ENCODE peak calls at places on chromosomes 4 and X, in four cellular contexts. I is HepG2, Z is PC-3, C is left lobe of liver. O is an unnamed sample.

GRCh38 chrX:41621236-41621651 is 67.5 kb upstream of the GPR34 start:
- ATAC-seq in C (no peak), Z (peak; percentile 35), I (no peak), O (no peak)

GRCh38 chr4:15868065-15868464 is 70.5 kb downstream of the FGFBP1 start:
- ATAC-seq in Z (no peak), I (no peak), C (no peak), O (no peak)

GRCh38 chr4:51895158-51895557 is 52.2 kb downstream of the DCUN1D4 start:
- ATAC-seq in I (peak; percentile 57), Z (no peak), C (peak; percentile 73), O (no peak)

GRCh38 chr4:102787096-102787867 is 26.5 kb upstream of the MANBA start:
- ATAC-seq in Z (no peak), I (peak; percentile 11), C (no peak), O (peak; percentile 62)

GRCh38 chrX:55867254-55867653 is 149.7 kb downstream of the RRAGB start:
- ATAC-seq in I (no peak), C (no peak), Z (no peak), O (no peak)

GRCh38 chrX:331772-332495 is 13.3 kb upstream of the GTPBP6 start:
- ATAC-seq in I (no peak), C (peak; percentile 22), Z (peak; percentile 33), O (peak; percentile 5)

GRCh38 chr4:185033950-185034349 is 15.7 kb downstream of the HELT start:
- ATAC-seq in C (no peak), I (no peak), Z (no peak), O (no peak)

GRCh38 chr4:138062929-138063328 is 179.2 kb downstream of the SLC7A11 start:
- ATAC-seq in I (peak; percentile 82), C (no peak), Z (peak; percentile 64), O (no peak)

GRCh38 chr4:1126506-1126905 is 13.1 kb upstream of the RNF212 start:
- ATAC-seq in C (no peak), I (no peak), Z (no peak), O (no peak)

GRCh38 chr4:36046026-36046425 is 198.3 kb downstream of the ARAP2 start:
- ATAC-seq in C (no peak), Z (no peak), I (no peak), O (no peak)

GRCh38 chr4:126708716-126709115 is 924.0 kb upstream of the INTU start:
- ATAC-seq in C (no peak), Z (no peak), I (no peak), O (peak; percentile 96)

GRCh38 chr4:186819357-186820086 is 95.9 kb upstream of the FAT1 start:
- ATAC-seq in Z (no peak), C (no peak), I (no peak), O (no peak)

GRCh38 chrX:10130354-10130753 is 26.4 kb upstream of the CLCN4 start:
- ATAC-seq in Z (no peak), I (no peak), C (no peak), O (no peak)

GRCh38 chrX:15664487-15665444 is at the start of gene CLTRN:
- ATAC-seq in C (peak; percentile 66), I (no peak), Z (peak; percentile 60), O (no peak)

GRCh38 chr4:148060264-148061138 is 328.6 kb downstream of the ARHGAP10 start:
- ATAC-seq in I (no peak), Z (no peak), C (peak; percentile 54), O (peak; percentile 78)

GRCh38 chrX:134711135-134711941 is 53.1 kb upstream of the PLAC1 start:
- ATAC-seq in I (no peak), Z (no peak), C (no peak), O (no peak)

GRCh38 chr4:53113433-53114215 is 251.5 kb downstream of the RASL11B start:
- ATAC-seq in C (no peak), I (no peak), Z (no peak), O (no peak)

GRCh38 chr4:105248613-105249012 is 101.9 kb downstream of the TET2 start:
- ATAC-seq in C (no peak), I (no peak), Z (no peak), O (no peak)

GRCh38 chr4:183858011-183858615 is 47.0 kb upstream of the STOX2 start:
- ATAC-seq in C (no peak), Z (no peak), I (no peak), O (no peak)

GRCh38 chrX:24148118-24148517 is 1.4 kb upstream of the ZFX start:
- ATAC-seq in Z (no peak), C (no peak), I (no peak), O (no peak)

GRCh38 chr4:73434311-73434710 is 1.7 kb upstream of the AFP start:
- ATAC-seq in Z (no peak), I (peak; percentile 13), C (peak; percentile 58), O (no peak)

GRCh38 chr4:45453258-45453841 is 670.5 kb downstream of the GABRG1 start:
- ATAC-seq in C (peak; percentile 91), Z (peak; percentile 91), I (peak; percentile 96), O (peak; percentile 63)

GRCh38 chrX:40109288-40110008 is 11.7 kb upstream of the BCOR start:
- ATAC-seq in I (no peak), Z (peak; percentile 3), C (peak; percentile 11), O (no peak)

GRCh38 chr4:38106886-38107514 is 146.8 kb downstream of the PTTG2 start:
- ATAC-seq in C (no peak), I (no peak), Z (no peak), O (no peak)

GRCh38 chr4:26510334-26510705 is 20.0 kb upstream of the CCKAR start:
- ATAC-seq in C (no peak), Z (no peak), I (no peak), O (no peak)

GRCh38 chr4:28148221-28148620 is 1287.6 kb downstream of the STIM2 start:
- ATAC-seq in I (no peak), Z (no peak), C (no peak), O (no peak)

GRCh38 chr4:38904090-38904666 is 36.6 kb downstream of the FAM114A1 start:
- ATAC-seq in I (peak; percentile 100), Z (no peak), C (peak; percentile 95), O (no peak)

GRCh38 chr4:92047209-92047877 is 256.4 kb upstream of the GRID2 start:
- ATAC-seq in Z (peak; percentile 61), I (no peak), C (no peak), O (no peak)

GRCh38 chr4:105714071-105714521 is 5.5 kb downstream of the GSTCD start:
- ATAC-seq in I (no peak), C (no peak), Z (peak; percentile 72), O (peak; percentile 35)

GRCh38 chr4:80153800-80154546 is 43.3 kb upstream of the PRDM8 start:
- ATAC-seq in I (no peak), C (no peak), Z (no peak), O (no peak)

GRCh38 chr4:98659741-98660507 is 1.5 kb upstream of the TSPAN5 start:
- ATAC-seq in C (no peak), I (peak; percentile 33), Z (peak; percentile 25), O (peak; percentile 53)